ENCODE peak calls at places on chromosomes 5 and 9, in eight cellular contexts. One of them, this sample, is unnamed.

GRCh38 chr9:135301271-135302263 is 178.0 kb upstream of the PPP1R26 start:
- DNase-seq in chondrocyte: no peak
- DNase-seq in fibroblast of the aortic adventitia: no peak
- DNase-seq in HFFc6: no peak
- DNase-seq in GM12864: no peak
- DNase-seq in fibroblast of mammary gland: no peak
- DNase-seq in ovary: no peak
- DNase-seq in body of pancreas: no peak
- DNase-seq in this sample: no peak

GRCh38 chr9:347667-348292 is 133.1 kb downstream of the DOCK8 start:
- DNase-seq in chondrocyte: no peak
- DNase-seq in fibroblast of the aortic adventitia: peak; percentile 58
- DNase-seq in HFFc6: peak; percentile 45
- DNase-seq in GM12864: no peak
- DNase-seq in fibroblast of mammary gland: peak; percentile 46
- DNase-seq in ovary: no peak
- DNase-seq in body of pancreas: no peak
- DNase-seq in this sample: peak; percentile 57

GRCh38 chr9:82466616-82467251 is 478.2 kb downstream of the SPATA31D1 start:
- DNase-seq in chondrocyte: no peak
- DNase-seq in fibroblast of the aortic adventitia: peak; percentile 77
- DNase-seq in HFFc6: no peak
- DNase-seq in GM12864: no peak
- DNase-seq in fibroblast of mammary gland: peak; percentile 20
- DNase-seq in ovary: no peak
- DNase-seq in body of pancreas: peak; percentile 16
- DNase-seq in this sample: no peak

GRCh38 chr5:113081091-113081490 is 104.5 kb downstream of the DCP2 start:
- DNase-seq in chondrocyte: no peak
- DNase-seq in fibroblast of the aortic adventitia: no peak
- DNase-seq in HFFc6: no peak
- DNase-seq in GM12864: no peak
- DNase-seq in fibroblast of mammary gland: no peak
- DNase-seq in ovary: no peak
- DNase-seq in body of pancreas: no peak
- DNase-seq in this sample: no peak

GRCh38 chr5:35442916-35443639 is 174.6 kb upstream of the SPEF2 start:
- DNase-seq in chondrocyte: no peak
- DNase-seq in fibroblast of the aortic adventitia: no peak
- DNase-seq in HFFc6: no peak
- DNase-seq in GM12864: no peak
- DNase-seq in fibroblast of mammary gland: no peak
- DNase-seq in ovary: no peak
- DNase-seq in body of pancreas: no peak
- DNase-seq in this sample: no peak

GRCh38 chr9:14346826-14347407 is 33.0 kb upstream of the NFIB start:
- DNase-seq in chondrocyte: no peak
- DNase-seq in fibroblast of the aortic adventitia: no peak
- DNase-seq in HFFc6: no peak
- DNase-seq in GM12864: no peak
- DNase-seq in fibroblast of mammary gland: no peak
- DNase-seq in ovary: no peak
- DNase-seq in body of pancreas: no peak
- DNase-seq in this sample: no peak

GRCh38 chr5:374631-375335 is 53.3 kb downstream of the AHRR start:
- DNase-seq in chondrocyte: peak; percentile 84
- DNase-seq in fibroblast of the aortic adventitia: no peak
- DNase-seq in HFFc6: no peak
- DNase-seq in GM12864: no peak
- DNase-seq in fibroblast of mammary gland: no peak
- DNase-seq in ovary: no peak
- DNase-seq in body of pancreas: no peak
- DNase-seq in this sample: no peak

GRCh38 chr5:81045389-81045807 is 85.2 kb downstream of the RASGRF2 start:
- DNase-seq in chondrocyte: no peak
- DNase-seq in fibroblast of the aortic adventitia: no peak
- DNase-seq in HFFc6: no peak
- DNase-seq in GM12864: no peak
- DNase-seq in fibroblast of mammary gland: no peak
- DNase-seq in ovary: no peak
- DNase-seq in body of pancreas: no peak
- DNase-seq in this sample: no peak

GRCh38 chr5:151601376-151601775 is 10.2 kb upstream of the FAT2 start:
- DNase-seq in chondrocyte: no peak
- DNase-seq in fibroblast of the aortic adventitia: no peak
- DNase-seq in HFFc6: no peak
- DNase-seq in GM12864: no peak
- DNase-seq in fibroblast of mammary gland: no peak
- DNase-seq in ovary: no peak
- DNase-seq in body of pancreas: no peak
- DNase-seq in this sample: no peak

GRCh38 chr9:10045598-10045997 is 567.2 kb downstream of the PTPRD start:
- DNase-seq in chondrocyte: no peak
- DNase-seq in fibroblast of the aortic adventitia: peak; percentile 48
- DNase-seq in HFFc6: peak; percentile 19
- DNase-seq in GM12864: no peak
- DNase-seq in fibroblast of mammary gland: peak; percentile 38
- DNase-seq in ovary: no peak
- DNase-seq in body of pancreas: no peak
- DNase-seq in this sample: peak; percentile 22

GRCh38 chr9:5586391-5586802 is 42.5 kb upstream of the RIC1 start:
- DNase-seq in chondrocyte: no peak
- DNase-seq in fibroblast of the aortic adventitia: peak; percentile 56
- DNase-seq in HFFc6: peak; percentile 86
- DNase-seq in GM12864: peak; percentile 68
- DNase-seq in fibroblast of mammary gland: peak; percentile 32
- DNase-seq in ovary: no peak
- DNase-seq in body of pancreas: no peak
- DNase-seq in this sample: no peak

GRCh38 chr5:65468633-65469032 is 13.1 kb downstream of the ADAMTS6 start:
- DNase-seq in chondrocyte: no peak
- DNase-seq in fibroblast of the aortic adventitia: peak; percentile 39
- DNase-seq in HFFc6: no peak
- DNase-seq in GM12864: no peak
- DNase-seq in fibroblast of mammary gland: peak; percentile 28
- DNase-seq in ovary: no peak
- DNase-seq in body of pancreas: no peak
- DNase-seq in this sample: no peak

GRCh38 chr5:143054480-143054941 is 284.3 kb downstream of the ARHGAP26 start:
- DNase-seq in chondrocyte: no peak
- DNase-seq in fibroblast of the aortic adventitia: no peak
- DNase-seq in HFFc6: no peak
- DNase-seq in GM12864: peak; percentile 88
- DNase-seq in fibroblast of mammary gland: no peak
- DNase-seq in ovary: no peak
- DNase-seq in body of pancreas: peak; percentile 26
- DNase-seq in this sample: peak; percentile 53

GRCh38 chr9:38423939-38424843 is at the start of gene IGFBPL1:
- DNase-seq in chondrocyte: no peak
- DNase-seq in fibroblast of the aortic adventitia: no peak
- DNase-seq in HFFc6: no peak
- DNase-seq in GM12864: no peak
- DNase-seq in fibroblast of mammary gland: no peak
- DNase-seq in ovary: no peak
- DNase-seq in body of pancreas: peak; percentile 47
- DNase-seq in this sample: no peak

GRCh38 chr5:147384346-147385193 is 125.3 kb downstream of the DPYSL3 start:
- DNase-seq in chondrocyte: no peak
- DNase-seq in fibroblast of the aortic adventitia: peak; percentile 52
- DNase-seq in HFFc6: no peak
- DNase-seq in GM12864: no peak
- DNase-seq in fibroblast of mammary gland: no peak
- DNase-seq in ovary: no peak
- DNase-seq in body of pancreas: no peak
- DNase-seq in this sample: no peak

GRCh38 chr5:176716320-176716719 is 69.0 kb downstream of the TSPAN17 start:
- DNase-seq in chondrocyte: no peak
- DNase-seq in fibroblast of the aortic adventitia: peak; percentile 80
- DNase-seq in HFFc6: peak; percentile 74
- DNase-seq in GM12864: no peak
- DNase-seq in fibroblast of mammary gland: peak; percentile 94
- DNase-seq in ovary: no peak
- DNase-seq in body of pancreas: peak; percentile 22
- DNase-seq in this sample: peak; percentile 98

GRCh38 chr9:96022445-96023031 is 147.0 kb downstream of the ERCC6L2 start:
- DNase-seq in chondrocyte: no peak
- DNase-seq in fibroblast of the aortic adventitia: no peak
- DNase-seq in HFFc6: no peak
- DNase-seq in GM12864: no peak
- DNase-seq in fibroblast of mammary gland: no peak
- DNase-seq in ovary: no peak
- DNase-seq in body of pancreas: no peak
- DNase-seq in this sample: no peak

GRCh38 chr5:82334085-82334680 is 56.0 kb upstream of the RPS23 start:
- DNase-seq in chondrocyte: no peak
- DNase-seq in fibroblast of the aortic adventitia: peak; percentile 64
- DNase-seq in HFFc6: no peak
- DNase-seq in GM12864: no peak
- DNase-seq in fibroblast of mammary gland: no peak
- DNase-seq in ovary: no peak
- DNase-seq in body of pancreas: no peak
- DNase-seq in this sample: no peak

GRCh38 chr5:40406426-40407211 is 273.1 kb upstream of the PTGER4 start:
- DNase-seq in chondrocyte: no peak
- DNase-seq in fibroblast of the aortic adventitia: peak; percentile 37
- DNase-seq in HFFc6: no peak
- DNase-seq in GM12864: no peak
- DNase-seq in fibroblast of mammary gland: no peak
- DNase-seq in ovary: no peak
- DNase-seq in body of pancreas: no peak
- DNase-seq in this sample: no peak

GRCh38 chr5:378976-379742 is 57.6 kb downstream of the AHRR start:
- DNase-seq in chondrocyte: peak; percentile 67
- DNase-seq in fibroblast of the aortic adventitia: peak; percentile 62
- DNase-seq in HFFc6: peak; percentile 63
- DNase-seq in GM12864: no peak
- DNase-seq in fibroblast of mammary gland: peak; percentile 47
- DNase-seq in ovary: no peak
- DNase-seq in body of pancreas: no peak
- DNase-seq in this sample: no peak

GRCh38 chr5:148452499-148453193 is 68.9 kb downstream of the FBXO38 start:
- DNase-seq in chondrocyte: no peak
- DNase-seq in fibroblast of the aortic adventitia: no peak
- DNase-seq in HFFc6: no peak
- DNase-seq in GM12864: no peak
- DNase-seq in fibroblast of mammary gland: no peak
- DNase-seq in ovary: no peak
- DNase-seq in body of pancreas: no peak
- DNase-seq in this sample: no peak

GRCh38 chr5:179504600-179505396 is 45.6 kb upstream of the RUFY1 start:
- DNase-seq in chondrocyte: no peak
- DNase-seq in fibroblast of the aortic adventitia: no peak
- DNase-seq in HFFc6: no peak
- DNase-seq in GM12864: no peak
- DNase-seq in fibroblast of mammary gland: no peak
- DNase-seq in ovary: no peak
- DNase-seq in body of pancreas: no peak
- DNase-seq in this sample: no peak

GRCh38 chr5:39164529-39165402 is 54.6 kb downstream of the FYB1 start:
- DNase-seq in chondrocyte: no peak
- DNase-seq in fibroblast of the aortic adventitia: peak; percentile 22
- DNase-seq in HFFc6: no peak
- DNase-seq in GM12864: no peak
- DNase-seq in fibroblast of mammary gland: no peak
- DNase-seq in ovary: no peak
- DNase-seq in body of pancreas: no peak
- DNase-seq in this sample: peak; percentile 7

DNA sequence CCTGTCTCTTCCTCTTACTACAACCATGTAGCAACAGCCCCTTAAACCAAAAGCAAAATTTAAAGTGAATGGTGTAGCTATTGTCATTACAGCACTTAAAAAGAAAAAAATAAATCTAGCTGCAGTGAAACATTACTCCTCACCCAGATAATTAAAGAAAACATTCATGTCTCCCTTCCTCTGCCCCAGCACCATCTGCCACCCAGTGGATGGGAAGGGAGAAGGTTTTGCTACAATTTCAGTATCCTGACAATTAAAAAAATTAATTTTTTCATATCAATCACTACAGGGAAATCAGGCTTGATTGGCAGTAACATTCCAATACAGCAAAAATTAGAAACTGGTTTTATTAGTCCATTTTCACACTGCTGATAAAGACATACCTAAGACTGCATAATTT is 147.4 kb upstream of the PUM3 start:
- DNase-seq in chondrocyte: no peak
- DNase-seq in fibroblast of the aortic adventitia: peak; percentile 10
- DNase-seq in HFFc6: no peak
- DNase-seq in GM12864: no peak
- DNase-seq in fibroblast of mammary gland: no peak
- DNase-seq in ovary: no peak
- DNase-seq in body of pancreas: no peak
- DNase-seq in this sample: peak; percentile 8
- TF ChIP-seq CTCF in chondrocyte: peak; percentile 74
- TF ChIP-seq CTCF in fibroblast of the aortic adventitia: peak; percentile 36
- TF ChIP-seq CTCF in HFFc6: peak; percentile 39
- TF ChIP-seq CTCF in GM12864: no peak
- TF ChIP-seq CTCF in fibroblast of mammary gland: peak; percentile 18
- TF ChIP-seq CTCF in ovary: no peak
- TF ChIP-seq CTCF in body of pancreas: no peak
- TF ChIP-seq CTCF in this sample: no peak

DNA sequence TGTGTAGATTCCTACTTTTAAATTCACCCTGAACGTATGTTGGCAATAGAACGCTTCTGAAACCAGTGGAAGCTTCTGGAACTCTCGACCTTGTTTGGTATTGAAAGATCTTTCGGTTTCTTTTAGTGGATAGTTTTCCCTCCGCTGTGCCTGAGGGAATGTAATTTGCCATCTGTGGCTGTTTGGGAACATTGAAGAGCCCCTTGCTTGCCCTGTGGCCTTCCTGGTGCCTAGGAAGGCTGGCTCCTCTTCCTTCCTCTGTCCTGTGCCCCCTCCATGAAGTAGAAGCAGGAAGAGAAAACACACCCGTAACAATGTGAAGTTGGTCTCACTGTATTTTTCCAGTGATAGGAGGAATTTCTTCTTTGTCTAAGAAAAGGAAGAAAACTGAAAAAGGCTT is 274.3 kb downstream of the AOPEP start:
- DNase-seq in chondrocyte: no peak
- DNase-seq in fibroblast of the aortic adventitia: no peak
- DNase-seq in HFFc6: no peak
- DNase-seq in GM12864: no peak
- DNase-seq in fibroblast of mammary gland: no peak
- DNase-seq in ovary: no peak
- DNase-seq in body of pancreas: no peak
- DNase-seq in this sample: no peak
- TF ChIP-seq CTCF in chondrocyte: no peak
- TF ChIP-seq CTCF in fibroblast of the aortic adventitia: no peak
- TF ChIP-seq CTCF in HFFc6: no peak
- TF ChIP-seq CTCF in GM12864: no peak
- TF ChIP-seq CTCF in fibroblast of mammary gland: no peak
- TF ChIP-seq CTCF in ovary: no peak
- TF ChIP-seq CTCF in body of pancreas: no peak
- TF ChIP-seq CTCF in this sample: no peak

GRCh38 chr5:33936004-33936380 is 194 bp upstream of the RXFP3 start:
- DNase-seq in chondrocyte: peak; percentile 93
- DNase-seq in fibroblast of the aortic adventitia: peak; percentile 61
- DNase-seq in HFFc6: peak; percentile 7
- DNase-seq in GM12864: no peak
- DNase-seq in fibroblast of mammary gland: peak; percentile 47
- DNase-seq in ovary: peak; percentile 74
- DNase-seq in body of pancreas: peak; percentile 74
- DNase-seq in this sample: no peak
- TF ChIP-seq CTCF in chondrocyte: peak; percentile 46
- TF ChIP-seq CTCF in fibroblast of the aortic adventitia: peak; percentile 23
- TF ChIP-seq CTCF in HFFc6: peak; percentile 66
- TF ChIP-seq CTCF in GM12864: peak; percentile 15
- TF ChIP-seq CTCF in fibroblast of mammary gland: no peak
- TF ChIP-seq CTCF in ovary: no peak
- TF ChIP-seq CTCF in body of pancreas: peak; percentile 18
- TF ChIP-seq CTCF in this sample: no peak

GRCh38 chr9:2228132-2228531 is 213.0 kb downstream of the SMARCA2 start:
- DNase-seq in chondrocyte: no peak
- DNase-seq in fibroblast of the aortic adventitia: no peak
- DNase-seq in HFFc6: no peak
- DNase-seq in GM12864: no peak
- DNase-seq in fibroblast of mammary gland: peak; percentile 23
- DNase-seq in ovary: no peak
- DNase-seq in body of pancreas: peak; percentile 52
- DNase-seq in this sample: peak; percentile 34
- TF ChIP-seq CTCF in chondrocyte: peak; percentile 74
- TF ChIP-seq CTCF in fibroblast of the aortic adventitia: no peak
- TF ChIP-seq CTCF in HFFc6: peak; percentile 70
- TF ChIP-seq CTCF in GM12864: peak; percentile 51
- TF ChIP-seq CTCF in fibroblast of mammary gland: peak; percentile 30
- TF ChIP-seq CTCF in ovary: no peak
- TF ChIP-seq CTCF in body of pancreas: peak; percentile 28
- TF ChIP-seq CTCF in this sample: no peak

This sample was measured in MCF 10A.